ENCODE peak calls at places on chromosomes 3 and 15, in nine cellular contexts. X, D, T, W, P, C, V, A and H are unnamed samples.

GRCh38 chr3:122646146-122646988 is 34.3 kb upstream of the PARP14 start:
- DNase-seq in X (no peak), D (no peak), T (no peak), W (no peak), P (peak; percentile 50), C (no peak), V (no peak), A (no peak), H (no peak)

GRCh38 chr3:135911106-135911505 is 54.4 kb upstream of the PPP2R3A start:
- DNase-seq in X (no peak), D (no peak), T (no peak), W (no peak), P (no peak), C (no peak), V (no peak), A (no peak), H (no peak)

GRCh38 chr3:67044955-67045354 is 46.8 kb downstream of the KBTBD8 start:
- DNase-seq in X (no peak), D (no peak), T (no peak), W (no peak), P (no peak), C (no peak), V (no peak), A (no peak), H (no peak)

GRCh38 chr3:107524214-107525100 is 1.7 kb downstream of the BBX start:
- DNase-seq in X (peak; percentile 70), D (no peak), T (no peak), W (peak; percentile 53), P (peak; percentile 49), C (peak; percentile 23), V (peak; percentile 73), A (peak; percentile 58), H (peak; percentile 72)

GRCh38 chr15:63805993-63806980 is 27.5 kb downstream of the HERC1 start:
- DNase-seq in X (peak; percentile 18), D (no peak), T (no peak), W (no peak), P (peak; percentile 12), C (peak; percentile 11), V (no peak), A (no peak), H (no peak)

GRCh38 chr3:42518800-42519567 is 16.5 kb downstream of the VIPR1 start:
- DNase-seq in X (no peak), D (no peak), T (no peak), W (no peak), P (peak; percentile 50), C (no peak), V (no peak), A (no peak), H (no peak)

GRCh38 chr3:175857666-175858270 is 998.6 kb downstream of the NAALADL2 start:
- DNase-seq in X (no peak), D (no peak), T (no peak), W (no peak), P (no peak), C (no peak), V (no peak), A (no peak), H (no peak)

GRCh38 chr15:68057758-68058157 is 3.6 kb downstream of the PIAS1 start:
- DNase-seq in X (no peak), D (no peak), T (no peak), W (no peak), P (no peak), C (no peak), V (no peak), A (no peak), H (no peak)

GRCh38 chr15:80210612-80211554 is 41.1 kb downstream of the CTXND1 start:
- DNase-seq in X (no peak), D (no peak), T (no peak), W (no peak), P (peak; percentile 36), C (peak; percentile 14), V (no peak), A (no peak), H (no peak)

GRCh38 chr15:70794596-70795310 is 31.4 kb upstream of the UACA start:
- DNase-seq in X (no peak), D (no peak), T (peak; percentile 83), W (no peak), P (no peak), C (no peak), V (no peak), A (no peak), H (no peak)

GRCh38 chr3:42024578-42025387 is 62.9 kb upstream of the ULK4 start:
- DNase-seq in X (no peak), D (no peak), T (no peak), W (no peak), P (no peak), C (no peak), V (no peak), A (no peak), H (no peak)

GRCh38 chr15:69570997-69571396 is 118.4 kb downstream of the RPLP1 start:
- DNase-seq in X (no peak), D (no peak), T (no peak), W (no peak), P (no peak), C (no peak), V (no peak), A (no peak), H (no peak)

GRCh38 chr3:126858887-126859286 is 124.0 kb upstream of the PLXNA1 start:
- DNase-seq in X (no peak), D (peak; percentile 87), T (peak; percentile 81), W (peak; percentile 56), P (no peak), C (no peak), V (no peak), A (no peak), H (no peak)

GRCh38 chr3:134446800-134447199 is 39.0 kb downstream of the ANAPC13 start:
- DNase-seq in X (no peak), D (no peak), T (peak; percentile 34), W (no peak), P (no peak), C (no peak), V (no peak), A (no peak), H (no peak)

GRCh38 chr3:82202254-82202653 is 440.8 kb upstream of the GBE1 start:
- DNase-seq in X (no peak), D (no peak), T (no peak), W (no peak), P (no peak), C (no peak), V (no peak), A (no peak), H (no peak)

GRCh38 chr3:187491371-187491770 is 123.2 kb downstream of the RTP4 start:
- DNase-seq in X (no peak), D (no peak), T (no peak), W (no peak), P (no peak), C (no peak), V (no peak), A (no peak), H (no peak)

GRCh38 chr3:151456065-151456464 is 4.8 kb downstream of the IGSF10 start:
- DNase-seq in X (no peak), D (no peak), T (no peak), W (no peak), P (no peak), C (no peak), V (no peak), A (no peak), H (no peak)

GRCh38 chr3:151462278-151462779 is 1.5 kb upstream of the IGSF10 start:
- DNase-seq in X (no peak), D (no peak), T (no peak), W (no peak), P (no peak), C (no peak), V (no peak), A (no peak), H (no peak)

GRCh38 chr3:151460240-151460639 is 621 bp downstream of the IGSF10 start:
- DNase-seq in X (no peak), D (no peak), T (peak; percentile 11), W (no peak), P (no peak), C (no peak), V (no peak), A (no peak), H (no peak)

GRCh38 chr3:151459360-151459759 is 1.5 kb downstream of the IGSF10 start:
- DNase-seq in X (no peak), D (no peak), T (no peak), W (no peak), P (no peak), C (no peak), V (no peak), A (no peak), H (no peak)

GRCh38 chr3:151460774-151461450 is at the start of gene IGSF10:
- DNase-seq in X (peak; percentile 42), D (no peak), T (no peak), W (peak; percentile 25), P (no peak), C (no peak), V (peak; percentile 45), A (no peak), H (peak; percentile 70)
- H3K4me3 ChIP-seq in X (peak within 1 kb of the TSS; percentile 63), D (peak within 1 kb of the TSS; percentile 47), T (peak within 1 kb of the TSS; percentile 53), W (peak within 1 kb of the TSS; percentile 71), P (no peak within 1 kb of the TSS), C (no peak within 1 kb of the TSS), V (peak within 1 kb of the TSS; percentile 0), A (peak within 1 kb of the TSS; percentile 50), H (no peak within 1 kb of the TSS)

DNA sequence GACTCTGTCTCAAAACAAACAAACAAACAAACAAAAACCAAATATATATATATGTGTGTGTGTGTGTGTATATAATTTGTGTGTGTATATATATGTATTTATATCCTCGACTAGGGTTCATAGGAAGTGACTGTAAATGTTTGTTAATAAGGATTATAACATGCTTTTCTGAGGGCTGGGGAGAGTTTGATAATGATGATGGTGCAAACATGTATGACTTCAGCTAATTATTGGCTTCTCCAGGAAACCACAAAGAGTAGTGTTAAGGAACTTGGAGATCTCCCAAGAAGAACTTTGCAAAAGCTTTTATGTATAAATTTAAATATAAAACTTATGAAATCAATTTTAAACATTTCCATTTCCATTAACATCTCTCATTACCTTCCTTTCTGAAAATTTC is 3.9 kb upstream of the OPA1 start:
- DNase-seq in X (no peak), D (no peak), T (no peak), W (no peak), P (no peak), C (no peak), V (no peak), A (no peak), H (no peak)
- H3K4me3 ChIP-seq in X (no peak overlapping the region), D (no peak overlapping the region), T (no peak overlapping the region), W (no peak overlapping the region), P (no peak overlapping the region), C (no peak overlapping the region), V (no peak overlapping the region), A (no peak overlapping the region), H (no peak overlapping the region)

GRCh38 chr15:31032959-31033358 is 41.5 kb upstream of the MTMR10 start:
- DNase-seq in X (no peak), D (peak; percentile 86), T (peak; percentile 18), W (no peak), P (no peak), C (no peak), V (no peak), A (no peak), H (no peak)
- H3K4me3 ChIP-seq in X (no peak overlapping the region), D (no peak overlapping the region), T (no peak overlapping the region), W (no peak overlapping the region), P (no peak overlapping the region), C (no peak overlapping the region), V (no peak overlapping the region), A (no peak overlapping the region), H (no peak overlapping the region)

DNA sequence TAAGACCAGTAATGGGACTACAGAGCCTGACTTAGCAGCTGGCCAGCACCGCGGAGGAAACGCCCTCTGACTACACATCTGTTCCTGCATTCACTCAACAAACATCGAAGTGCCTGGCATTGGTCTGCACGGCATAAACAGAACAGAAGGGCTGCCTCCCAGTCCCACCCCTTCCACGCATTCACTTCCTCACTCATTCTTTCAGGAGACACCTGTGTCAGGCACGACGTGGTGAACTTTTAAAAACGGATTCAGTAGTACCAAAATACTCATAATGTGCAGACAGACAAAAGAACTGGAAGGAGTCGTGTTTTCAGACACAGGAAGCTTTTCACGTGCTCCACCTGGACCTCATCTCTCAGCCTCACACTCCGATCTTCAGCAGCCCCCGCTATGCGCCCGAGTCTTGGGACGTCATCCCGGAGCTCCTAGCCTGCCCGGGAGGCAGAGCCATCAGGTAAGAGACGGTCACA is 123.3 kb downstream of the XXYLT1 start:
- DNase-seq in X (no peak), D (no peak), T (no peak), W (no peak), P (peak; percentile 80), C (peak; percentile 75), V (no peak), A (peak; percentile 47), H (no peak)
- H3K4me3 ChIP-seq in X (no peak overlapping the region), D (no peak overlapping the region), T (no peak overlapping the region), W (no peak overlapping the region), P (peak overlapping the region; percentile 63), C (peak overlapping the region; percentile 66), V (no peak overlapping the region), A (no peak overlapping the region), H (no peak overlapping the region)